ENCODE peak calls at places on chromosomes 2 and 18, in eight cellular contexts. V, I, Q, T, H, L, F and K are unnamed samples.

GRCh38 chr2:177147093-177147694 is 65.4 kb upstream of the HNRNPA3 start:
- DNase-seq in T (peak), H (peak), L (peak), Q (no peak), I (no peak), V (no peak), F (peak), K (no peak)

GRCh38 chr2:234747833-234748559 is 203.8 kb upstream of the SH3BP4 start:
- DNase-seq in F (no peak), H (no peak), I (no peak), T (no peak), V (no peak), L (no peak), Q (no peak), K (no peak)

GRCh38 chr2:169464508-169465386 is 14.5 kb upstream of the BBS5 start:
- DNase-seq in L (no peak), F (no peak), I (no peak), Q (no peak), H (no peak), V (no peak), T (no peak), K (no peak)

GRCh38 chr2:119106301-119106897 is 52.2 kb downstream of the C1QL2 start:
- DNase-seq in F (no peak), T (peak), I (peak), L (peak), V (no peak), Q (no peak), H (peak), K (no peak)

GRCh38 chr2:192288290-192288689 is 93.6 kb upstream of the TMEFF2 start:
- DNase-seq in F (peak), H (no peak), V (no peak), T (no peak), L (peak), Q (no peak), I (no peak), K (no peak)

GRCh38 chr2:203470371-203470770 is 64.7 kb downstream of the RAPH1 start:
- DNase-seq in I (no peak), V (no peak), H (peak), T (no peak), Q (no peak), F (no peak), L (no peak), K (no peak)

GRCh38 chr2:168559187-168559586 is 103.1 kb downstream of the CERS6 start:
- DNase-seq in Q (no peak), H (peak), L (peak), T (no peak), F (no peak), I (no peak), V (no peak), K (no peak)

GRCh38 chr18:31401156-31402025 is 24.8 kb downstream of the DSG4 start:
- DNase-seq in L (no peak), V (no peak), F (no peak), I (no peak), Q (no peak), H (peak), T (peak), K (no peak)

GRCh38 chr2:24984912-24985311 is 13.2 kb upstream of the DNAJC27 start:
- DNase-seq in I (peak), V (no peak), Q (no peak), L (no peak), F (peak), T (no peak), H (no peak), K (no peak)

GRCh38 chr2:12348216-12348615 is 368.5 kb upstream of the TRIB2 start:
- DNase-seq in L (no peak), V (no peak), T (no peak), I (no peak), Q (no peak), F (no peak), H (no peak), K (no peak)

GRCh38 chr2:136448435-136448834 is 316.9 kb upstream of the THSD7B start:
- DNase-seq in I (no peak), H (peak), F (no peak), L (no peak), Q (no peak), T (no peak), V (no peak), K (no peak)

GRCh38 chr2:213980883-213981282 is 430.0 kb upstream of the VWC2L start:
- DNase-seq in Q (no peak), V (no peak), T (no peak), H (no peak), I (no peak), L (peak), F (no peak), K (no peak)

GRCh38 chr2:106012591-106013347 is 181.3 kb downstream of the UXS1 start:
- DNase-seq in Q (no peak), I (no peak), H (no peak), V (no peak), T (no peak), L (no peak), F (no peak), K (no peak)